ENCODE peak calls at places on chromosome 5, in five cellular contexts. A is HepG2, Q is HCT116, Z is K562, R is GM12878. F is an unnamed sample.

GRCh38 chr5:172950176-172950965 is 8.9 kb upstream of the RPL26L1 start:
- ATAC-seq in Q (no peak), A (no peak), Z (no peak), R (no peak), F (no peak)

GRCh38 chr5:42870882-42871418 is 59.3 kb upstream of the SELENOP start:
- ATAC-seq in A (peak), Z (peak), Q (no peak), R (no peak), F (no peak)

GRCh38 chr5:38105231-38105570 is 153.2 kb upstream of the EGFLAM start:
- ATAC-seq in A (peak), Z (no peak), Q (no peak), R (no peak), F (no peak)

GRCh38 chr5:43418561-43418960 is 6.4 kb upstream of the CCL28 start:
- ATAC-seq in R (no peak), Z (no peak), A (no peak), Q (no peak), F (no peak)

GRCh38 chr5:174573210-174574014 is 151.0 kb upstream of the MSX2 start:
- ATAC-seq in Q (no peak), A (no peak), R (no peak), Z (no peak), F (no peak)

GRCh38 chr5:172048539-172049101 is 42.2 kb upstream of the FBXW11 start:
- ATAC-seq in Q (no peak), Z (no peak), A (no peak), R (no peak), F (no peak)

GRCh38 chr5:65213921-65214525 is 267.7 kb downstream of the ADAMTS6 start:
- ATAC-seq in A (peak), Z (peak), R (no peak), Q (peak), F (no peak)

GRCh38 chr5:149529463-149529862 is 21.8 kb downstream of the CSNK1A1 start:
- ATAC-seq in A (no peak), Z (no peak), R (no peak), Q (no peak), F (no peak)

GRCh38 chr5:53543401-53543800 is 17.0 kb upstream of the NDUFS4 start:
- ATAC-seq in A (no peak), R (no peak), Q (no peak), Z (peak), F (no peak)

GRCh38 chr5:141512390-141513020 is 23.6 kb downstream of the PCDHGC5 start:
- ATAC-seq in Q (peak), R (peak), Z (peak), A (peak), F (no peak)

GRCh38 chr5:180090098-180090768 is 18.7 kb upstream of the RNF130 start:
- ATAC-seq in R (peak), A (peak), Z (peak), Q (peak), F (peak)

GRCh38 chr5:158679221-158679641 is 420.5 kb downstream of the EBF1 start:
- ATAC-seq in Q (no peak), Z (no peak), R (peak), A (no peak), F (no peak)

GRCh38 chr5:228886-229285 is 10.8 kb downstream of the SDHA start:
- ATAC-seq in Q (no peak), A (no peak), R (no peak), Z (no peak), F (no peak)

GRCh38 chr5:150469718-150470470 is 20.4 kb upstream of the RPS14 start:
- ATAC-seq in A (no peak), Q (peak), Z (no peak), R (no peak), F (peak)

GRCh38 chr5:179607449-179607931 is 16.0 kb downstream of the HNRNPH1 start:
- ATAC-seq in A (peak), R (peak), Q (peak), Z (peak), F (no peak)

GRCh38 chr5:3026099-3026498 is 274.6 kb upstream of the IRX2 start:
- ATAC-seq in Q (no peak), Z (no peak), R (no peak), A (no peak), F (no peak)

GRCh38 chr5:37665272-37665671 is 174.6 kb downstream of the GDNF start:
- ATAC-seq in A (no peak), R (no peak), Q (no peak), Z (no peak), F (no peak)

GRCh38 chr5:36877667-36878420 is 1.3 kb downstream of the NIPBL start:
- ATAC-seq in Q (no peak), Z (peak), R (peak), A (no peak), F (no peak)

GRCh38 chr5:127942246-127943060 is 141.1 kb upstream of the SLC12A2 start:
- ATAC-seq in A (no peak), Q (no peak), R (peak), Z (no peak), F (no peak)

GRCh38 chr5:171975877-171976667 is 30.4 kb downstream of the FBXW11 start:
- ATAC-seq in R (no peak), Q (no peak), Z (no peak), A (no peak), F (no peak)

GRCh38 chr5:2757563-2758311 is 6.3 kb upstream of the IRX2 start:
- ATAC-seq in R (no peak), A (no peak), Z (no peak), Q (no peak), F (no peak)

GRCh38 chr5:172870807-172871431 is 36.9 kb downstream of the ERGIC1 start:
- ATAC-seq in Q (no peak), Z (no peak), R (no peak), A (no peak), F (no peak)

GRCh38 chr5:149798466-149798865 is 68.4 kb downstream of the PPARGC1B start:
- ATAC-seq in R (no peak), Q (no peak), Z (peak), A (peak), F (no peak)

DNA sequence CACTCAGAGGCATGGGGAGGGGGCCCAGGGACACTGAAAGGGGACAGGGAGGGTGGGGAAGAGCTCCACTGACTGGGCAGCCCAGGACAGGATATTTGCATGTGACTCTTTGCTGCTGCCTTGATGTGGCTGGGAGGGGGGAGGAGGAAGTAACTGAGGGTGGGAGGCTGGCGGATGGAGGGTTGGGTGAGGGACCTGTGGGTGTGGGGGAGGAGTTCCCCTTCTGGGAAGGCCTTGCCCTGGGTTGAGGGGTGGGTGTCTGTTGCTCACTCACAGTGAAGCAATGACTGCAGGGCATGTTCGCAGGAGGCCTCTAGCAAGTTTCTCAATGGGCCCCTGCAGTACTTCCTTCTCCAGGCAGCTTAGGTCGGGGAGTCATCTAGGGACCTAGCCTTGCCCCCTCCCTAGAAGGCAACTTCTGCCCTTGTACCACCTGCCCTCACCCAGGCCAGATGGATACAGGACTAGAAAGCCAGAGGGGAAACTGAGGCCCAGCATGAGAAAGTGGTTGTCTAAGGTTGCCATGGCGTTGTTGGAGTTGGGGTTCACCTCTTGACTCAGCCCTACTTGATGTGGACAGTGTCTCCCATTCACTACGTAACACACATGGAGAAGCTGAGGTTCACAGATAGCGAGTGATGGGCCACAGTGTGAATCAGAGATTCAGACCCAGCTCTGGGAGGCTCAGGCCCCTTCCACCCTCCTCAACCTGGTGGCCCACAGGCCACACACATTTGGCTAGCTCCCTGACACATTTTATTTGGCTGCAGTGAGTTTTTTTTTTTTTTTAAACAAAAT is 3.0 kb downstream of the GRK6 start:
- ATAC-seq in Z (no peak), R (peak), A (no peak), Q (no peak), F (no peak)
- TF ChIP-seq POLR2AphosphoS5 in Z (no peak), R (peak), A (no peak), Q (no peak), F (no peak)

DNA sequence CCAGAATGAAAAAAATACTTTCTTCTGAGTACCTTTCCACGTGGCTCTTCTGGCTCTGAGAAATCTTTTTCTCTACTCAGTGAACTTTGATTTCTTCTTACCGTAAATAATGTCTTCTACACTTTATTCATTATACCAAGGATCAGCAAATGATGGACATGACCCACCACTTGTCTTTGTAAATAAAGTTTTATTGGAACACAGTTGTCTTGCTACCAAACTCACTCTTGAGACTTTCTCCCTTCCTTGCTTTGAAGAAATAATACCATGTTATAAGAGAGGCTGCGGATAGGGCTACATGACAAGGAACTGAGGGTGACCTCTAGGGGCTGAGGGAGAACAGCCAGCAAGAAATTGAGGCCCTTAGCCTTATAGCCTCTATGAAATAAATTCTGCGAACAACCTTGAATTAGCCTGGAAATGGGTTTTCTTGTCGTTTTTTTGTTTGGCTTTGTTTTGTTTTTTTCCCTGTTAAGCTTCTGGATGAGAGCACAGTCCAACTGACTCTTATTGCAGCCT is 212.5 kb downstream of the COMMD10 start:
- ATAC-seq in Z (no peak), R (no peak), Q (no peak), A (no peak), F (no peak)
- TF ChIP-seq CTCF in Z (no peak), R (no peak), Q (no peak), A (no peak), F (no peak)

GRCh38 chr5:89302102-89302891 is 419.3 kb upstream of the MEF2C start:
- ATAC-seq in Q (no peak), A (no peak), Z (no peak), R (peak), F (no peak)
- TF ChIP-seq POLR2A in Q (no peak), A (no peak), Z (no peak), R (peak), F (no peak)

GRCh38 chr5:134906811-134907210 is 1.9 kb downstream of the PCBD2 start:
- ATAC-seq in A (no peak), Q (no peak), Z (no peak), R (no peak), F (no peak)

GRCh38 chr5:134905246-134905996 is 490 bp downstream of the PCBD2 start:
- ATAC-seq in Z (peak), Q (peak), R (peak), A (peak), F (peak)

GRCh38 chr5:134904621-134905245 is at the start of gene PCBD2:
- ATAC-seq in R (peak), Q (peak), Z (peak), A (peak), F (peak)

GRCh38 chr5:134902071-134902801 is 2.7 kb upstream of the PCBD2 start:
- ATAC-seq in A (no peak), R (peak), Z (no peak), Q (no peak), F (no peak)
- TF ChIP-seq POLR2AphosphoS5 in A (no peak), R (peak), Z (no peak), Q (no peak), F (no peak)

DNA sequence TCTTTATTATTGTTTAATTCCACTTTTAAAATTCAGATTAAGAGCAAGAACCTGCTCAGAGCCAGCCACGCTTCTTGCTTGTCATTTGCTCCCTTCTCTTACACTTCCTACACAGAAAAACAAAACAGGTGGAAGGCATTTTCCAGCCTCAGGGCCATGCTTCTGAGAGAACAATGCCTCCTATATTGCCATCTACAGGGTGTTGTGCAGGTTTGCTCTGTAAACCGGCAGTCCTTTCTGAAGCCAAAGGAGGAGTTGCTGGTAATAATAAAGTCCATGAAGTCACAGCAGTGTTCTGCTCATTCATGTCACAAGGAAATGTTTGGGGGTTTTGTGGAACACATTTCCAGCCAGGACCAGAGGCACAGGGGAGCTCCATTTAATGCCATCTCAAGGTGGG is 16.1 kb upstream of the PRLR start:
- ATAC-seq in Q (peak), R (peak), A (peak), Z (no peak), F (no peak)
- TF ChIP-seq CTCF in Q (no peak), R (no peak), A (peak), Z (no peak), F (no peak)

DNA sequence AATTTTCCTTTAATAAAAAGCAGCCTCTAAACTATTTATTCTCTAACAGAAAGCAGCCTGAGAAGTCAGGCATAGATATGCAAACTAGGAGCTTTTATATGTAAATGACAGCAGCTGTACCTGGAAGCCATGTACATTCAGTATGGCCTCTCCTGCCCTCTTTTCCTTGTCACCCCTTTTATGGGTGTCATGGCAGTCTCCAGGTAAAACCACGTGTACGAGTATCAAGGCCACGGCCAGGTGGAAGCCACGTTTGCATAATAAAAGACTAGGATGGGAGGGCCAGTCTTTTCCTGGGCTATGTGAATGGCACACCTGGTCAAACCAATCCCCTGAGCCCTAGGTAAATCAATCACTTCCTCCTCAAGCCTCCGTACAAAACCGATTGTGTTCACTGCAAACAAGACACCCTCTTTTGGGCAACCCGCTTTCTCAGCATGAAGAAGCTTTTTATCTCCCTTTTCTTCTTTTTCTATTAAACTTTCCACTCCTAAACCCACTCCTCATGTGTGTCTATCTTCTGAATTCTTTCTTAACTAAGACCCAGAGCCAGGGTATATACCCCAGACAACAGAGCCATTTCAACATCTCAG is 419.5 kb upstream of the CTNND2 start:
- ATAC-seq in R (no peak), Q (no peak), A (no peak), Z (no peak), F (no peak)
- TF ChIP-seq POLR2A in R (no peak), Q (no peak), A (no peak), Z (no peak), F (no peak)

GRCh38 chr5:17252543-17252942 is 35.1 kb downstream of the BASP1 start:
- ATAC-seq in A (no peak), Q (no peak), R (no peak), Z (no peak), F (no peak)
- TF ChIP-seq POLR2AphosphoS5 in A (no peak), Q (no peak), R (no peak), Z (no peak), F (no peak)

F was measured in gastroesophageal sphincter.